ENCODE peak calls at places on chromosome 7, in six cellular contexts. Z, G, S, B, F and E are unnamed samples.

GRCh38 chr7:80312139-80312661 is 177.6 kb downstream of the GNAI1 start:
- DNase-seq in Z (peak; percentile 22), G (no peak), S (peak; percentile 54), B (no peak), F (no peak), E (no peak)

GRCh38 chr7:106282374-106282773 is 2.4 kb downstream of the NAMPT start:
- DNase-seq in Z (no peak), G (no peak), S (no peak), B (no peak), F (no peak), E (no peak)

GRCh38 chr7:130430841-130431713 is 9.7 kb downstream of the CEP41 start:
- DNase-seq in Z (peak; percentile 92), G (peak; percentile 26), S (peak; percentile 29), B (no peak), F (no peak), E (peak; percentile 55)

GRCh38 chr7:151692721-151693120 is 173.0 kb upstream of the RHEB start:
- DNase-seq in Z (no peak), G (peak; percentile 45), S (no peak), B (no peak), F (peak; percentile 46), E (no peak)

GRCh38 chr7:99109108-99110051 is 34.5 kb downstream of the SMURF1 start:
- DNase-seq in Z (no peak), G (peak; percentile 51), S (no peak), B (no peak), F (no peak), E (no peak)

GRCh38 chr7:4025211-4025610 is 656.9 kb upstream of the FOXK1 start:
- DNase-seq in Z (no peak), G (no peak), S (no peak), B (no peak), F (no peak), E (no peak)

GRCh38 chr7:8260871-8261707 is 878 bp downstream of the ICA1 start:
- DNase-seq in Z (no peak), G (peak; percentile 67), S (peak; percentile 9), B (peak; percentile 24), F (no peak), E (no peak)

GRCh38 chr7:114818501-114818900 is 103.4 kb upstream of the MDFIC start:
- DNase-seq in Z (peak; percentile 91), G (no peak), S (peak; percentile 42), B (no peak), F (no peak), E (peak; percentile 18)

GRCh38 chr7:1696671-1697498 is 26.8 kb downstream of the ELFN1 start:
- DNase-seq in Z (no peak), G (no peak), S (no peak), B (no peak), F (peak; percentile 29), E (no peak)

GRCh38 chr7:115593111-115593510 is 437.5 kb downstream of the TFEC start:
- DNase-seq in Z (no peak), G (no peak), S (no peak), B (no peak), F (no peak), E (no peak)

GRCh38 chr7:114939484-114940097 is 17.7 kb downstream of the MDFIC start:
- DNase-seq in Z (no peak), G (no peak), S (no peak), B (no peak), F (no peak), E (no peak)

GRCh38 chr7:95420996-95421846 is 13.6 kb downstream of the PON2 start:
- DNase-seq in Z (peak; percentile 32), G (no peak), S (no peak), B (no peak), F (no peak), E (no peak)

GRCh38 chr7:17774701-17775288 is 165.5 kb downstream of the SNX13 start:
- DNase-seq in Z (no peak), G (no peak), S (no peak), B (no peak), F (no peak), E (no peak)

GRCh38 chr7:17456541-17456940 is 158.1 kb downstream of the AHR start:
- DNase-seq in Z (peak; percentile 38), G (no peak), S (no peak), B (no peak), F (no peak), E (no peak)

GRCh38 chr7:38744746-38745145 is 113.6 kb upstream of the AMPH start:
- DNase-seq in Z (peak; percentile 76), G (no peak), S (peak; percentile 20), B (no peak), F (no peak), E (peak; percentile 7)

GRCh38 chr7:142450206-142450605 is 192.3 kb upstream of the PRSS58 start:
- DNase-seq in Z (no peak), G (no peak), S (no peak), B (no peak), F (no peak), E (no peak)

GRCh38 chr7:37390149-37390548 is 58.5 kb downstream of the ELMO1 start:
- DNase-seq in Z (no peak), G (no peak), S (no peak), B (no peak), F (peak; percentile 41), E (no peak)

GRCh38 chr7:140003913-140004382 is 58.8 kb downstream of the PARP12 start:
- DNase-seq in Z (peak; percentile 83), G (no peak), S (peak; percentile 80), B (no peak), F (peak; percentile 62), E (no peak)

GRCh38 chr7:100483728-100484635 is at the start of gene NYAP1:
- DNase-seq in Z (no peak), G (peak; percentile 55), S (peak; percentile 73), B (no peak), F (peak; percentile 79), E (no peak)

GRCh38 chr7:56092789-56093531 is at the start of gene PHKG1:
- DNase-seq in Z (peak; percentile 91), G (peak; percentile 87), S (peak; percentile 89), B (no peak), F (peak; percentile 48), E (peak; percentile 72)

GRCh38 chr7:100568176-100568935 is 5.3 kb downstream of the SAP25 start:
- DNase-seq in Z (no peak), G (no peak), S (no peak), B (no peak), F (peak; percentile 25), E (no peak)

GRCh38 chr7:157016352-157017041 is 6.0 kb upstream of the MNX1 start:
- DNase-seq in Z (no peak), G (no peak), S (no peak), B (no peak), F (peak; percentile 62), E (no peak)

GRCh38 chr7:144384071-144384470 is 19.4 kb downstream of the NOBOX start:
- DNase-seq in Z (peak; percentile 33), G (no peak), S (no peak), B (no peak), F (peak; percentile 20), E (no peak)

GRCh38 chr7:45990276-45990675 is 69.2 kb upstream of the IGFBP3 start:
- DNase-seq in Z (no peak), G (no peak), S (no peak), B (no peak), F (no peak), E (no peak)

GRCh38 chr7:47441796-47442744 is 139.8 kb downstream of the TNS3 start:
- DNase-seq in Z (no peak), G (no peak), S (no peak), B (no peak), F (no peak), E (no peak)

GRCh38 chr7:3979956-3980643 is 679.0 kb downstream of the SDK1 start:
- DNase-seq in Z (no peak), G (no peak), S (no peak), B (no peak), F (no peak), E (no peak)